ENCODE peak calls at places on chromosome 16, in four cellular contexts. B, O, Q and I are unnamed samples.

GRCh38 chr16:57621521-57622268 is 6.7 kb upstream of the ADGRG1 start:
- DNase-seq in B (no peak), O (no peak), Q (no peak), I (no peak)

GRCh38 chr16:69917739-69918138 is 33.4 kb upstream of the CLEC18A start:
- DNase-seq in B (peak), O (peak), Q (peak), I (peak)

GRCh38 chr16:68869492-68870084 is 26.3 kb downstream of the TANGO6 start:
- DNase-seq in B (no peak), O (no peak), Q (no peak), I (no peak)

GRCh38 chr16:30052671-30053372 is 12.7 kb upstream of the ALDOA start:
- DNase-seq in B (peak), O (peak), Q (peak), I (peak)

GRCh38 chr16:85638248-85638647 is 25.1 kb downstream of the GSE1 start:
- DNase-seq in B (no peak), O (no peak), Q (no peak), I (no peak)

GRCh38 chr16:67284699-67285646 is 5.6 kb downstream of the PLEKHG4 start:
- DNase-seq in B (no peak), O (peak), Q (peak), I (no peak)

GRCh38 chr16:23403547-23403946 is 49.4 kb downstream of the COG7 start:
- DNase-seq in B (no peak), O (no peak), Q (no peak), I (no peak)

GRCh38 chr16:27320261-27321012 is 6.7 kb downstream of the IL4R start:
- DNase-seq in B (no peak), O (no peak), Q (no peak), I (no peak)

GRCh38 chr16:88387941-88388627 is 5.3 kb downstream of the ZNF469 start:
- DNase-seq in B (peak), O (peak), Q (peak), I (no peak)

GRCh38 chr16:65908568-65908967 is 457.9 kb upstream of the CDH5 start:
- DNase-seq in B (no peak), O (no peak), Q (no peak), I (no peak)

GRCh38 chr16:22621571-22622148 is 111.0 kb downstream of the NPIPB5 start:
- DNase-seq in B (no peak), O (no peak), Q (no peak), I (no peak)

GRCh38 chr16:4612474-4612931 is 2.2 kb downstream of the UBALD1 start:
- DNase-seq in B (no peak), O (peak), Q (no peak), I (no peak)

GRCh38 chr16:12511708-12512107 is 292.0 kb downstream of the CPPED1 start:
- DNase-seq in B (no peak), O (no peak), Q (no peak), I (no peak)

GRCh38 chr16:24729967-24730815 is 740 bp downstream of the TNRC6A start:
- DNase-seq in B (peak), O (peak), Q (peak), I (no peak)

GRCh38 chr16:3952342-3953131 is 72.0 kb upstream of the CREBBP start:
- DNase-seq in B (no peak), O (no peak), Q (no peak), I (no peak)

GRCh38 chr16:6602401-6602800 is 730.2 kb upstream of the RBFOX1 start:
- DNase-seq in B (no peak), O (no peak), Q (no peak), I (no peak)

GRCh38 chr16:8516471-8516870 is 73.8 kb downstream of the TMEM114 start:
- DNase-seq in B (no peak), O (no peak), Q (no peak), I (no peak)